ENCODE peak calls at places on chromosomes 13 and 19, in five cellular contexts. One of them, this sample, is unnamed.

GRCh38 chr13:51955841-51956603 is 55.2 kb downstream of the ATP7B start:
- DNase-seq in effector memory CD4-positive, alpha-beta T cell: no peak
- DNase-seq in A549: no peak
- DNase-seq in heart left ventricle: no peak
- DNase-seq in hepatic stellate cell: no peak
- DNase-seq in this sample: no peak

GRCh38 chr19:41546386-41546789 is 29.6 kb upstream of the CEACAM21 start:
- DNase-seq in effector memory CD4-positive, alpha-beta T cell: no peak
- DNase-seq in A549: no peak
- DNase-seq in heart left ventricle: no peak
- DNase-seq in hepatic stellate cell: no peak
- DNase-seq in this sample: no peak

GRCh38 chr19:38486731-38487336 is 53.3 kb downstream of the RYR1 start:
- DNase-seq in effector memory CD4-positive, alpha-beta T cell: no peak
- DNase-seq in A549: no peak
- DNase-seq in heart left ventricle: no peak
- DNase-seq in hepatic stellate cell: no peak
- DNase-seq in this sample: no peak

GRCh38 chr13:25478186-25478585 is 106.4 kb downstream of the ATP8A2 start:
- DNase-seq in effector memory CD4-positive, alpha-beta T cell: no peak
- DNase-seq in A549: peak; percentile 9
- DNase-seq in heart left ventricle: no peak
- DNase-seq in hepatic stellate cell: no peak
- DNase-seq in this sample: no peak

GRCh38 chr13:84431646-84432045 is 549.4 kb upstream of the SLITRK1 start:
- DNase-seq in effector memory CD4-positive, alpha-beta T cell: no peak
- DNase-seq in A549: no peak
- DNase-seq in heart left ventricle: no peak
- DNase-seq in hepatic stellate cell: no peak
- DNase-seq in this sample: no peak

GRCh38 chr13:65892859-65893258 is 1337.3 kb downstream of the PCDH9 start:
- DNase-seq in effector memory CD4-positive, alpha-beta T cell: no peak
- DNase-seq in A549: no peak
- DNase-seq in heart left ventricle: no peak
- DNase-seq in hepatic stellate cell: no peak
- DNase-seq in this sample: no peak

GRCh38 chr19:17794731-17795494 is at the start of gene B3GNT3:
- DNase-seq in effector memory CD4-positive, alpha-beta T cell: no peak
- DNase-seq in A549: peak; percentile 72
- DNase-seq in heart left ventricle: no peak
- DNase-seq in hepatic stellate cell: no peak
- DNase-seq in this sample: no peak

GRCh38 chr13:34730966-34731365 is 211.1 kb upstream of the NBEA start:
- DNase-seq in effector memory CD4-positive, alpha-beta T cell: no peak
- DNase-seq in A549: no peak
- DNase-seq in heart left ventricle: peak; percentile 30
- DNase-seq in hepatic stellate cell: no peak
- DNase-seq in this sample: no peak

GRCh38 chr13:35600137-35600536 is 123.6 kb upstream of the MAB21L1 start:
- DNase-seq in effector memory CD4-positive, alpha-beta T cell: no peak
- DNase-seq in A549: no peak
- DNase-seq in heart left ventricle: no peak
- DNase-seq in hepatic stellate cell: peak; percentile 3
- DNase-seq in this sample: no peak

GRCh38 chr13:112767506-112768471 is 78.0 kb downstream of the ATP11A start:
- DNase-seq in effector memory CD4-positive, alpha-beta T cell: no peak
- DNase-seq in A549: no peak
- DNase-seq in heart left ventricle: no peak
- DNase-seq in hepatic stellate cell: no peak
- DNase-seq in this sample: peak; percentile 73

GRCh38 chr19:16042533-16043085 is 33.7 kb upstream of the TPM4 start:
- DNase-seq in effector memory CD4-positive, alpha-beta T cell: no peak
- DNase-seq in A549: no peak
- DNase-seq in heart left ventricle: no peak
- DNase-seq in hepatic stellate cell: no peak
- DNase-seq in this sample: no peak

GRCh38 chr13:92821324-92821723 is 405.3 kb upstream of the GPC6 start:
- DNase-seq in effector memory CD4-positive, alpha-beta T cell: no peak
- DNase-seq in A549: no peak
- DNase-seq in heart left ventricle: no peak
- DNase-seq in hepatic stellate cell: no peak
- DNase-seq in this sample: no peak

GRCh38 chr13:47250141-47250540 is 353.3 kb upstream of the HTR2A start:
- DNase-seq in effector memory CD4-positive, alpha-beta T cell: no peak
- DNase-seq in A549: no peak
- DNase-seq in heart left ventricle: no peak
- DNase-seq in hepatic stellate cell: peak; percentile 8
- DNase-seq in this sample: peak; percentile 26

GRCh38 chr13:28394422-28394821 is 100.5 kb downstream of the FLT1 start:
- DNase-seq in effector memory CD4-positive, alpha-beta T cell: no peak
- DNase-seq in A549: no peak
- DNase-seq in heart left ventricle: no peak
- DNase-seq in hepatic stellate cell: no peak
- DNase-seq in this sample: no peak

GRCh38 chr19:50328257-50329145 is 676 bp downstream of the KCNC3 start:
- DNase-seq in effector memory CD4-positive, alpha-beta T cell: no peak
- DNase-seq in A549: peak; percentile 57
- DNase-seq in heart left ventricle: no peak
- DNase-seq in hepatic stellate cell: no peak
- DNase-seq in this sample: no peak

GRCh38 chr13:45108716-45109706 is 11.3 kb upstream of the GTF2F2 start:
- DNase-seq in effector memory CD4-positive, alpha-beta T cell: no peak
- DNase-seq in A549: no peak
- DNase-seq in heart left ventricle: no peak
- DNase-seq in hepatic stellate cell: no peak
- DNase-seq in this sample: no peak

GRCh38 chr13:29817604-29818378 is 32.6 kb downstream of the UBL3 start:
- DNase-seq in effector memory CD4-positive, alpha-beta T cell: no peak
- DNase-seq in A549: no peak
- DNase-seq in heart left ventricle: no peak
- DNase-seq in hepatic stellate cell: peak; percentile 10
- DNase-seq in this sample: no peak

GRCh38 chr19:57615346-57615745 is 1.3 kb downstream of the ZNF134 start:
- DNase-seq in effector memory CD4-positive, alpha-beta T cell: no peak
- DNase-seq in A549: no peak
- DNase-seq in heart left ventricle: no peak
- DNase-seq in hepatic stellate cell: no peak
- DNase-seq in this sample: no peak

GRCh38 chr13:26095338-26095737 is 43.5 kb upstream of the SHISA2 start:
- DNase-seq in effector memory CD4-positive, alpha-beta T cell: no peak
- DNase-seq in A549: no peak
- DNase-seq in heart left ventricle: no peak
- DNase-seq in hepatic stellate cell: no peak
- DNase-seq in this sample: no peak

GRCh38 chr13:67416047-67416925 is 186.2 kb upstream of the PCDH9 start:
- DNase-seq in effector memory CD4-positive, alpha-beta T cell: no peak
- DNase-seq in A549: peak; percentile 38
- DNase-seq in heart left ventricle: no peak
- DNase-seq in hepatic stellate cell: peak; percentile 18
- DNase-seq in this sample: no peak

GRCh38 chr19:18368504-18369222 is 17.3 kb upstream of the GDF15 start:
- DNase-seq in effector memory CD4-positive, alpha-beta T cell: no peak
- DNase-seq in A549: no peak
- DNase-seq in heart left ventricle: no peak
- DNase-seq in hepatic stellate cell: no peak
- DNase-seq in this sample: no peak

GRCh38 chr19:17687857-17688784 is at the start of gene UNC13A:
- DNase-seq in effector memory CD4-positive, alpha-beta T cell: no peak
- DNase-seq in A549: peak; percentile 39
- DNase-seq in heart left ventricle: peak; percentile 56
- DNase-seq in hepatic stellate cell: peak; percentile 75
- DNase-seq in this sample: no peak

GRCh38 chr19:45136507-45137178 is 24.1 kb downstream of the NKPD1 start:
- DNase-seq in effector memory CD4-positive, alpha-beta T cell: no peak
- DNase-seq in A549: no peak
- DNase-seq in heart left ventricle: no peak
- DNase-seq in hepatic stellate cell: no peak
- DNase-seq in this sample: no peak

GRCh38 chr13:29676535-29676934 is 81.0 kb upstream of the SLC7A1 start:
- DNase-seq in effector memory CD4-positive, alpha-beta T cell: no peak
- DNase-seq in A549: peak; percentile 3
- DNase-seq in heart left ventricle: no peak
- DNase-seq in hepatic stellate cell: peak; percentile 9
- DNase-seq in this sample: no peak

GRCh38 chr13:46852168-46852567 is 44.7 kb downstream of the HTR2A start:
- DNase-seq in effector memory CD4-positive, alpha-beta T cell: no peak
- DNase-seq in A549: no peak
- DNase-seq in heart left ventricle: no peak
- DNase-seq in hepatic stellate cell: no peak
- DNase-seq in this sample: no peak

GRCh38 chr19:6023085-6023682 is 45.2 kb upstream of the RANBP3 start:
- DNase-seq in effector memory CD4-positive, alpha-beta T cell: no peak
- DNase-seq in A549: no peak
- DNase-seq in heart left ventricle: no peak
- DNase-seq in hepatic stellate cell: peak; percentile 65
- DNase-seq in this sample: no peak

GRCh38 chr13:49303533-49304252 is 56.0 kb downstream of the CDADC1 start:
- DNase-seq in effector memory CD4-positive, alpha-beta T cell: no peak
- DNase-seq in A549: no peak
- DNase-seq in heart left ventricle: no peak
- DNase-seq in hepatic stellate cell: no peak
- DNase-seq in this sample: peak; percentile 32

GRCh38 chr13:20197361-20197834 is 4.7 kb upstream of the GJB2 start:
- DNase-seq in effector memory CD4-positive, alpha-beta T cell: no peak
- DNase-seq in A549: peak; percentile 31
- DNase-seq in heart left ventricle: no peak
- DNase-seq in hepatic stellate cell: peak; percentile 38
- DNase-seq in this sample: no peak

GRCh38 chr19:41933131-41933458 is 4.8 kb upstream of the ERFL start:
- DNase-seq in effector memory CD4-positive, alpha-beta T cell: no peak
- DNase-seq in A549: no peak
- DNase-seq in heart left ventricle: no peak
- DNase-seq in hepatic stellate cell: no peak
- DNase-seq in this sample: no peak

GRCh38 chr13:78497702-78498319 is 105.5 kb downstream of the POU4F1 start:
- DNase-seq in effector memory CD4-positive, alpha-beta T cell: no peak
- DNase-seq in A549: no peak
- DNase-seq in heart left ventricle: no peak
- DNase-seq in hepatic stellate cell: no peak
- DNase-seq in this sample: no peak

GRCh38 chr13:30607908-30608307 is 9.8 kb upstream of the USPL1 start:
- DNase-seq in effector memory CD4-positive, alpha-beta T cell: peak; percentile 62
- DNase-seq in A549: no peak
- DNase-seq in heart left ventricle: no peak
- DNase-seq in hepatic stellate cell: no peak
- DNase-seq in this sample: no peak

GRCh38 chr19:3370214-3370720 is 3.9 kb downstream of the NFIC start:
- DNase-seq in effector memory CD4-positive, alpha-beta T cell: no peak
- DNase-seq in A549: no peak
- DNase-seq in heart left ventricle: no peak
- DNase-seq in hepatic stellate cell: no peak
- DNase-seq in this sample: no peak

GRCh38 chr13:43786766-43787517 is at the start of gene ENOX1:
- DNase-seq in effector memory CD4-positive, alpha-beta T cell: no peak
- DNase-seq in A549: peak; percentile 54
- DNase-seq in heart left ventricle: peak; percentile 79
- DNase-seq in hepatic stellate cell: peak; percentile 74
- DNase-seq in this sample: peak; percentile 29

This sample was measured in tibial artery.